ENCODE peak calls at places on chromosomes 13 and 19, in five cellular contexts. J, C, W, U and X are unnamed samples.

GRCh38 chr19:4455742-4456565 is 1.6 kb downstream of the UBXN6 start:
- DNase-seq in U (peak), C (no peak), W (no peak), J (no peak), X (no peak)

GRCh38 chr13:38662362-38662761 is 24.5 kb upstream of the FREM2 start:
- DNase-seq in C (no peak), U (peak), J (peak), W (no peak), X (no peak)

GRCh38 chr19:17490411-17490810 is 20.1 kb downstream of the SLC27A1 start:
- DNase-seq in U (no peak), W (no peak), J (no peak), C (no peak), X (no peak)

GRCh38 chr13:96020155-96020575 is 33.0 kb downstream of the UGGT2 start:
- DNase-seq in C (no peak), U (peak), W (peak), J (peak), X (peak)

GRCh38 chr13:32472194-32472621 is 44.3 kb upstream of the N4BP2L1 start:
- DNase-seq in J (no peak), C (no peak), W (no peak), U (peak), X (no peak)

GRCh38 chr19:55133639-55134444 is 15.2 kb downstream of the TNNT1 start:
- DNase-seq in C (no peak), W (no peak), J (no peak), U (no peak), X (no peak)

GRCh38 chr13:81133066-81133465 is 792.1 kb upstream of the SPRY2 start:
- DNase-seq in U (no peak), J (no peak), W (no peak), C (no peak), X (no peak)

GRCh38 chr13:67048793-67049150 is 181.4 kb downstream of the PCDH9 start:
- DNase-seq in W (no peak), U (no peak), C (no peak), J (no peak), X (no peak)

GRCh38 chr19:7063764-7064418 is 5.4 kb upstream of the MBD3L3 start:
- DNase-seq in U (no peak), C (no peak), J (no peak), W (no peak), X (no peak)

GRCh38 chr13:46896346-46897138 is at the start of gene HTR2A:
- DNase-seq in C (no peak), W (no peak), U (peak), J (peak), X (peak)

GRCh38 chr13:105962080-105962479 is 573.4 kb downstream of the EFNB2 start:
- DNase-seq in W (no peak), U (no peak), J (no peak), C (no peak), X (no peak)

GRCh38 chr13:84132491-84132890 is 250.2 kb upstream of the SLITRK1 start:
- DNase-seq in J (no peak), U (no peak), C (no peak), W (no peak), X (no peak)

GRCh38 chr13:40379186-40379585 is 287.3 kb downstream of the FOXO1 start:
- DNase-seq in U (no peak), W (no peak), J (no peak), C (no peak), X (no peak)

GRCh38 chr19:7772752-7773291 is 9.8 kb downstream of the CLEC4M start:
- DNase-seq in W (no peak), U (peak), C (no peak), J (no peak), X (no peak)

GRCh38 chr13:112990783-112991182 is 21.8 kb downstream of the MCF2L start:
- DNase-seq in C (no peak), U (no peak), W (no peak), J (peak), X (no peak)

GRCh38 chr19:49932731-49933131 is 3.4 kb upstream of the NUP62 start:
- DNase-seq in C (no peak), J (no peak), U (no peak), W (no peak), X (no peak)

GRCh38 chr19:39350156-39350555 is 7.9 kb downstream of the SAMD4B start:
- DNase-seq in J (no peak), U (peak), W (no peak), C (no peak), X (no peak)

GRCh38 chr19:19458110-19458816 is 52.8 kb downstream of the GATAD2A start:
- DNase-seq in C (no peak), J (no peak), U (no peak), W (no peak), X (no peak)

GRCh38 chr19:8208119-8208709 is 956 bp upstream of the CERS4 start:
- DNase-seq in J (peak), W (no peak), U (no peak), C (no peak), X (no peak)

GRCh38 chr13:95256086-95256485 is 45.2 kb downstream of the ABCC4 start:
- DNase-seq in U (peak), W (peak), C (no peak), J (no peak), X (no peak)

GRCh38 chr13:83618966-83619365 is 263.3 kb downstream of the SLITRK1 start:
- DNase-seq in C (no peak), W (peak), J (no peak), U (peak), X (no peak)

GRCh38 chr13:111893071-111893606 is 173.8 kb upstream of the SOX1 start:
- DNase-seq in J (peak), U (no peak), C (peak), W (no peak), X (no peak)

GRCh38 chr13:42477588-42478190 is 96.3 kb upstream of the TNFSF11 start:
- DNase-seq in C (no peak), U (no peak), W (no peak), J (no peak), X (no peak)

GRCh38 chr19:10690351-10690781 is 10.9 kb upstream of the QTRT1 start:
- DNase-seq in W (no peak), J (no peak), U (peak), C (no peak), X (no peak)

GRCh38 chr13:108475181-108475580 is 154.2 kb upstream of the MYO16 start:
- DNase-seq in J (no peak), W (no peak), U (no peak), C (no peak), X (no peak)

GRCh38 chr13:100608906-100609305 is 20.3 kb upstream of the GGACT start:
- DNase-seq in U (no peak), W (no peak), C (no peak), J (no peak), X (no peak)

GRCh38 chr19:18589380-18590272 is 1.0 kb downstream of the REX1BD start:
- DNase-seq in J (peak), W (peak), C (peak), U (peak), X (peak)

GRCh38 chr13:39776439-39776838 is 121.0 kb downstream of the COG6 start:
- DNase-seq in J (no peak), U (peak), W (no peak), C (no peak), X (no peak)

GRCh38 chr19:56273563-56274117 is 1.1 kb downstream of the EDDM13 start:
- DNase-seq in U (peak), C (no peak), W (no peak), J (no peak), X (no peak)

GRCh38 chr13:112981361-112981905 is 12.4 kb downstream of the MCF2L start:
- DNase-seq in U (no peak), W (no peak), J (no peak), C (no peak), X (no peak)

GRCh38 chr19:37014456-37014855 is 63.8 kb upstream of the ZNF420 start:
- DNase-seq in U (no peak), W (no peak), C (no peak), J (no peak), X (no peak)

GRCh38 chr13:43664700-43665191 is 122.0 kb downstream of the ENOX1 start:
- DNase-seq in W (no peak), J (peak), U (peak), C (no peak), X (no peak)

GRCh38 chr19:29022599-29022998 is 190.4 kb downstream of the UQCRFS1 start:
- DNase-seq in W (no peak), U (no peak), J (no peak), C (no peak), X (no peak)

GRCh38 chr19:35733180-35734125 is 8.8 kb downstream of the IGFLR1 start:
- DNase-seq in J (no peak), W (no peak), C (no peak), U (peak), X (no peak)

GRCh38 chr13:66076417-66076816 is 1153.7 kb downstream of the PCDH9 start:
- DNase-seq in C (no peak), W (no peak), U (no peak), J (no peak), X (no peak)

GRCh38 chr19:55070755-55071502 is 4.7 kb upstream of the EPS8L1 start:
- DNase-seq in J (no peak), C (no peak), U (peak), W (peak), X (no peak)

GRCh38 chr19:35375505-35376307 is 4.8 kb downstream of the GPR42 start:
- DNase-seq in W (no peak), C (no peak), U (no peak), J (no peak), X (no peak)

GRCh38 chr19:58020129-58020528 is 13.7 kb upstream of the ZSCAN1 start:
- DNase-seq in C (no peak), U (no peak), W (no peak), J (no peak), X (no peak)

GRCh38 chr13:21079761-21080730 is 18.7 kb upstream of the LATS2 start:
- DNase-seq in W (no peak), C (no peak), U (peak), J (no peak), X (no peak)
- H3K4me3 ChIP-seq in W (no peak), C (no peak), U (peak), J (no peak), X (peak)

GRCh38 chr19:408441-409005 is 424 bp downstream of the C2CD4C start:
- DNase-seq in W (no peak), C (no peak), U (no peak), J (no peak), X (no peak)

GRCh38 chr19:410243-410781 is 1.4 kb upstream of the C2CD4C start:
- DNase-seq in U (no peak), C (no peak), J (no peak), W (no peak), X (no peak)

GRCh38 chr19:407501-408440 is 1.2 kb downstream of the C2CD4C start:
- DNase-seq in C (no peak), W (no peak), U (no peak), J (no peak), X (no peak)

GRCh38 chr19:409515-410242 is 732 bp upstream of the C2CD4C start:
- DNase-seq in J (peak), C (no peak), W (no peak), U (no peak), X (no peak)

GRCh38 chr19:409006-409514 is at the start of gene C2CD4C:
- DNase-seq in C (no peak), J (peak), U (peak), W (no peak), X (no peak)
- TF ChIP-seq EZH2 in C (no peak), J (no peak), U (no peak), W (no peak), X (no peak)

GRCh38 chr19:14347999-14348889 is 33.0 kb upstream of the ADGRE5 start:
- DNase-seq in J (peak), C (peak), U (peak), W (no peak), X (no peak)
- H3K4me3 ChIP-seq in J (peak), C (peak), U (peak), W (peak), X (peak)

DNA sequence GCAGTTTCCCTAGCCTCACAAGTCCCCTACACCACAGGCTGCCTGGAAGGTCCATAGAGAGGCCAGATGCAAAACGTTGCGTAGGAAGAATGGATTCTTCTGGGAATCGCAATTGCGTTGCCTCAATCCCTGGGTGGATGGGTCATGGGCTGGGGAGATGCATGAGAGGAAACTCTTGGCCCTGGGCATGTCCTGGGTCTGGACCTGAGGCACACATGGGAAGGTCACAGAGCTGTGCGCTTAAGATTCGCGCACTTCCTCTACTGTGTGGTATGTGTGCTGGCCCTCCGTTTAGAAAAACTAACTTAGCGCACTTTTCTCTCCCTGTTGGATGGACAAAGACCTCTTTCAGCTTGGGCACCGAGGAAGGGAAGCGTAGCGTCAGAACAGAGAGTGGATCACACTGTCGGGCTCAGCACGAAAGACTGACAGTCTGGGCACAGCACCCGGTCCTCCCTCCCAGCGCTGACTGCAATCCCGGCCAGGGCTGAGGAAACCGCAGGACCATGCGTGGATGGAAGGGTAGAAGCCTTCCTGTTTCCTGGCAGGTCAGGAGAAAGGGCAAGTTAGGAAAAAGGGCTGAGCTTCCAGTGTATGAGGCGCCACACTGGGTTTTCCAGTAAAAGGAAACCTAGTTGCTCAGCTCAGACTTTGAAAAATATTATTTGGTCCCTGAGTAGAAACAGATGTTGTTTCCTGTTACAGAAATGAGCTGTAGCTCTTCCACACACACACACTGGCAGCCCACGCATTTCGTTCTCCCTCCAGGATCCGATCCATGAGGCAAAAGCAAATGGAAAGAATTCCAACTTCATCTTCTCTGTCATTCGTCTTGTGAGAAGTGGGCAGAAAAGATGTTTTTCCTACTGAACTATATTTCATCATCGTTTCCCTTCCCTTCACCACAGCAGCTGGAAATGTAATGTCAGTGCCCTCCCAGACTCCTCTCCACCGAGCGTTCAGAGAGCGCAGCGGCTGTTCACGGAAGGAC is 86.0 kb downstream of the ING1 start:
- DNase-seq in C (no peak), W (no peak), J (no peak), U (peak), X (peak)
- TF ChIP-seq EZH2 in C (no peak), W (no peak), J (no peak), U (no peak), X (no peak)

DNA sequence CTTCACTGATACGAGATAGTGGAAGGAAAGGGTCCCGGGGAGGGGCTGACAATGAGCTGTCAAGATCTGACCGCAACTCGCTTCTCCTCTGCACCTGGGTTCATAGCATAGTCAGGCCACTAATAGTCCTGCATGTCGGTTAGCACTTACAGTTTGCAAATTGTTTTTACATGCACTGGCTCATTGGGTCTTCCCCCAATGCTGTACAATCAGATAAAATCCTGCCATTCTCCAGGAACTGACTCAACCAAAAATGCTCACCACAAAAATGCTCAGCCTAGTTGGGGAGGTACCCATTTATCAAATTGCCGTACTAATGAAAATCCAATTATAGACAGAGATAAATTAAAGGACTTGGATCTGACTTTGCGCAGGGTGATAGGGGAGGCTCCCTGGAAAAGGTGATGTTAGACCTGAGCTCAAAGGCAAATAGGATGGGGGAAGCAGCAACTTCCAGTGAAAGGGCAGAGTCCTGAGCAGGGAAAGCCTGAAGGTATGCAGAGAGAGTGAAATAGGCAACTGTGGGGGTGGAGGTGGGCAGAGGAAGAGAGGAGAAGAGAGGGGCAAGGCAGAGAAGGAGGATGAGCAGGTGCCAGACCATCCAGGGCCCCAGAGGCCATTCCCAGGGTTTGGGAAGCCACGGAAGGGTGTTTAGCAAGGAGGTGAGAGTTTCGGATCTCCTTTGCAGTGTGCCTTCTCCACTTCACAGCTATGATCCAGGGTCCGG is 326.1 kb upstream of the TSHZ3 start:
- DNase-seq in J (no peak), U (peak), W (no peak), C (no peak), X (no peak)
- H3K4me3 ChIP-seq in J (no peak), U (peak), W (no peak), C (no peak), X (no peak)

GRCh38 chr19:13506550-13506878 is 235 bp upstream of the CACNA1A start:
- DNase-seq in C (no peak), J (peak), W (no peak), U (peak), X (no peak)
- TF ChIP-seq EZH2 in C (no peak), J (no peak), W (no peak), U (no peak), X (no peak)